ENCODE peak calls at places on chromosomes 6 and 20, in eight cellular contexts. I is fibroblast of lung, E is stomach, C is foreskin keratinocyte, Z is colonic mucosa, G is A549, A is heart left ventricle, W is right cardiac atrium. T is an unnamed sample.
A peak's percentile ranks its signal among the peaks of the same experiment; 100 is the strongest.

GRCh38 chr6:2695464-2696095 is 55.1 kb downstream of the MYLK4 start:
- DNase-seq in E (no peak), Z (no peak), W (no peak), C (peak; percentile 18), I (peak; percentile 74), A (no peak), G (no peak), T (no peak)

GRCh38 chr20:61727761-61728160 is 337.9 kb downstream of the TAF4 start:
- DNase-seq in W (peak; percentile 18), E (no peak), Z (no peak), C (no peak), I (no peak), A (no peak), G (no peak), T (no peak)

GRCh38 chr20:37913563-37914366 is 10.8 kb downstream of the VSTM2L start:
- DNase-seq in C (no peak), A (no peak), E (no peak), I (no peak), G (no peak), Z (no peak), W (peak; percentile 54), T (no peak)

GRCh38 chr20:46283426-46283825 is 24.9 kb downstream of the CDH22 start:
- DNase-seq in G (peak; percentile 35), W (no peak), E (no peak), Z (no peak), C (peak; percentile 55), I (no peak), A (no peak), T (no peak)

GRCh38 chr20:45052698-45053440 is 48.1 kb downstream of the KCNS1 start:
- DNase-seq in C (no peak), W (no peak), A (no peak), I (peak; percentile 30), Z (no peak), E (no peak), G (no peak), T (no peak)

GRCh38 chr6:107554918-107555317 is 65.0 kb downstream of the SOBP start:
- DNase-seq in I (no peak), C (no peak), Z (no peak), E (no peak), G (no peak), W (no peak), A (no peak), T (no peak)

GRCh38 chr6:22062807-22063408 is 233.9 kb downstream of the PRL start:
- DNase-seq in E (no peak), W (no peak), A (no peak), Z (no peak), G (no peak), C (no peak), I (no peak), T (no peak)

GRCh38 chr20:40339661-40340449 is 349.2 kb downstream of the MAFB start:
- DNase-seq in I (no peak), C (no peak), E (no peak), A (peak; percentile 40), Z (peak; percentile 24), G (no peak), W (peak; percentile 79), T (no peak)

GRCh38 chr20:38864662-38865061 is 59.2 kb downstream of the PPP1R16B start:
- DNase-seq in E (no peak), A (no peak), G (no peak), I (no peak), Z (no peak), W (no peak), C (no peak), T (no peak)

GRCh38 chr20:4065405-4065841 is 50.1 kb upstream of the RNF24 start:
- DNase-seq in W (no peak), Z (no peak), C (no peak), E (no peak), G (no peak), I (peak; percentile 90), A (no peak), T (no peak)

GRCh38 chr6:43978473-43979360 is 148.5 kb downstream of the MRPL14 start:
- DNase-seq in G (no peak), C (no peak), W (no peak), I (peak; percentile 28), A (peak; percentile 9), E (no peak), Z (no peak), T (no peak)

GRCh38 chr20:61994546-61994945 is 71.1 kb downstream of the TAF4 start:
- DNase-seq in A (no peak), I (no peak), E (no peak), Z (no peak), W (no peak), C (no peak), G (no peak), T (no peak)

GRCh38 chr6:156794963-156795362 is 17.8 kb downstream of the ARID1B start:
- DNase-seq in C (no peak), Z (no peak), W (no peak), G (no peak), I (no peak), E (no peak), A (no peak), T (no peak)

GRCh38 chr6:75842732-75843131 is 93.7 kb downstream of the MYO6 start:
- DNase-seq in Z (no peak), C (no peak), W (no peak), I (no peak), A (no peak), E (no peak), G (no peak), T (no peak)

GRCh38 chr20:60062431-60063336 is 104.5 kb downstream of the CDH26 start:
- DNase-seq in G (no peak), I (peak; percentile 79), C (no peak), E (no peak), W (no peak), Z (no peak), A (no peak), T (no peak)

GRCh38 chr6:7235712-7236311 is 77.2 kb downstream of the SSR1 start:
- DNase-seq in A (no peak), Z (peak; percentile 63), W (no peak), I (no peak), C (no peak), G (no peak), E (peak; percentile 79), T (peak; percentile 75)

GRCh38 chr20:11158589-11158988 is 484.8 kb upstream of the JAG1 start:
- DNase-seq in G (no peak), W (no peak), A (no peak), C (no peak), I (no peak), Z (no peak), E (no peak), T (no peak)

GRCh38 chr6:82045965-82046756 is 201.4 kb downstream of the IBTK start:
- DNase-seq in I (peak; percentile 78), G (no peak), A (no peak), E (no peak), W (no peak), C (no peak), Z (no peak), T (no peak)

GRCh38 chr6:1864496-1864895 is 254.8 kb downstream of the FOXC1 start:
- DNase-seq in E (no peak), I (no peak), C (no peak), G (no peak), W (no peak), A (no peak), Z (no peak), T (no peak)

GRCh38 chr20:42708261-42708660 is 481.4 kb downstream of the PTPRT start:
- DNase-seq in A (no peak), C (no peak), I (no peak), G (no peak), E (no peak), W (no peak), Z (no peak), T (no peak)

GRCh38 chr6:99993533-99994251 is at the start of gene MCHR2:
- DNase-seq in A (no peak), E (no peak), I (no peak), Z (no peak), W (no peak), C (no peak), G (no peak), T (no peak)

GRCh38 chr20:51132286-51132810 is 109.4 kb upstream of the KCNG1 start:
- DNase-seq in G (no peak), A (no peak), Z (peak; percentile 79), C (no peak), I (no peak), W (no peak), E (no peak), T (no peak)

GRCh38 chr6:87274660-87275273 is 47.6 kb upstream of the SMIM8 start:
- DNase-seq in E (no peak), G (no peak), I (peak; percentile 55), C (peak; percentile 46), A (no peak), W (peak; percentile 18), Z (no peak), T (no peak)

GRCh38 chr6:40181367-40181766 is 247.1 kb upstream of the MOCS1 start:
- DNase-seq in E (no peak), A (no peak), C (no peak), G (no peak), I (no peak), Z (no peak), W (no peak), T (no peak)

GRCh38 chr6:145491126-145491525 is 244.2 kb downstream of the EPM2A start:
- DNase-seq in C (no peak), Z (no peak), I (no peak), G (no peak), A (no peak), W (peak; percentile 23), E (no peak), T (no peak)

GRCh38 chr6:34539181-34539580 is 16.9 kb downstream of the SPDEF start:
- DNase-seq in W (no peak), E (no peak), I (no peak), G (no peak), C (no peak), A (no peak), Z (no peak), T (no peak)
- H3K4me1 ChIP-seq in W (no peaks in the 10 kb centered on the region), E (peaks cover 34% of the 10 kb centered on the region), I (no peaks in the 10 kb centered on the region), G (peaks cover 39% of the 10 kb centered on the region), C (no peaks in the 10 kb centered on the region), A (no peaks in the 10 kb centered on the region), Z (peaks cover 7% of the 10 kb centered on the region), T (no peaks in the 10 kb centered on the region)

GRCh38 chr20:33842346-33842745 is 31.2 kb downstream of the CHMP4B start:
- DNase-seq in E (no peak), C (no peak), W (no peak), Z (no peak), I (no peak), A (no peak), G (no peak), T (no peak)
- H3K4me1 ChIP-seq in E (peaks cover 78% of the 10 kb centered on the region), C (peaks cover 19% of the 10 kb centered on the region), W (peaks cover 43% of the 10 kb centered on the region), Z (peaks cover 54% of the 10 kb centered on the region), I (no peaks in the 10 kb centered on the region), A (peaks cover 84% of the 10 kb centered on the region), G (peaks cover 9% of the 10 kb centered on the region), T (no peaks in the 10 kb centered on the region)

GRCh38 chr6:45899683-45899946 is 116.0 kb downstream of the CLIC5 start:
- DNase-seq in G (no peak), A (no peak), W (no peak), I (no peak), C (no peak), E (no peak), Z (no peak), T (no peak)
- H3K4me1 ChIP-seq in G (no peaks in the 10 kb centered on the region), A (peaks cover 28% of the 10 kb centered on the region), W (peaks cover 6% of the 10 kb centered on the region), I (no peaks in the 10 kb centered on the region), C (no peaks in the 10 kb centered on the region), E (no peaks in the 10 kb centered on the region), Z (no peaks in the 10 kb centered on the region), T (no peaks in the 10 kb centered on the region)

DNA sequence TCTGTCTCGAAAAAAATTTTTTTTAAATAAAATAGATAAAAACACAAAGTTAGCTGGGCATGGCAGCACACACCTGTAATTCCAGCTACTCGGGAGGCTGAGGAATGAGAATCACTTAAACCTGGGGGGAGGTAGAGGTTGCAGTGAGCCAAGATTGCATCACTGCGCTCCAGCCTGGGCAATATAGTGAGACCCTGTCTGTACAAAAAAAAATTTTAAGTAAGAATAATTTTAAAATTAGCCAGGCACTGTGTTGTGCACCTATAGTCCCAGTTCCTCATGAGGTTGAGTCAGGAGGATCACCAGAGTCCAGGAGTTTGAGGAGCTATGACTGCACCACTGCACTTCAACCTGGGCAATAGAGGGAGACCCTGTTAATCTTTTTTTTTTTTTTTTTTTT is 149.2 kb upstream of the SHLD1 start:
- DNase-seq in G (no peak), C (no peak), A (no peak), W (no peak), Z (no peak), I (no peak), E (no peak), T (no peak)
- H3K4me1 ChIP-seq in G (peaks cover 27% of the 10 kb centered on the region), C (no peaks in the 10 kb centered on the region), A (no peaks in the 10 kb centered on the region), W (peaks cover 6% of the 10 kb centered on the region), Z (peaks cover 2% of the 10 kb centered on the region), I (no peaks in the 10 kb centered on the region), E (peaks cover 10% of the 10 kb centered on the region), T (no peaks in the 10 kb centered on the region)

T was measured in breast epithelium.